ENCODE peak calls at places on chromosome 21, in seven cellular contexts. One of them, this sample, is unnamed.
A peak's percentile ranks its signal among the peaks of the same experiment; 100 is the strongest.

GRCh38 chr21:15774590-15774989 is 44.8 kb downstream of the USP25 start:
- DNase-seq in SW480: no peak
- DNase-seq in activated T-helper 1 cell treated with anti-CD3 and anti-CD28 coated beads, Interleukin-12 subunit alpha, Interleukin-12 subunit beta, Interleukin-2, Interleukin-4 antibody, amounts not matched to agents 30 ng/mL and 10 ng/mL and 1 ng/mL, durations not matched to agents 14 hours and 24 hours and 36 hours: no peak
- DNase-seq in AML-193: no peak
- DNase-seq in lower leg skin: no peak
- DNase-seq in kidney epithelial cell: no peak
- DNase-seq in T-helper 2 cell: no peak
- DNase-seq in this sample: no peak

GRCh38 chr21:33026299-33026858 is 644 bp downstream of the OLIG2 start:
- DNase-seq in SW480: no peak
- DNase-seq in activated T-helper 1 cell treated with anti-CD3 and anti-CD28 coated beads, Interleukin-12 subunit alpha, Interleukin-12 subunit beta, Interleukin-2, Interleukin-4 antibody, amounts not matched to agents 30 ng/mL and 10 ng/mL and 1 ng/mL, durations not matched to agents 14 hours and 24 hours and 36 hours: no peak
- DNase-seq in AML-193: no peak
- DNase-seq in lower leg skin: no peak
- DNase-seq in kidney epithelial cell: no peak
- DNase-seq in T-helper 2 cell: no peak
- DNase-seq in this sample: no peak

GRCh38 chr21:31514598-31514997 is 144.9 kb upstream of the SOD1 start:
- DNase-seq in SW480: peak; percentile 40
- DNase-seq in activated T-helper 1 cell treated with anti-CD3 and anti-CD28 coated beads, Interleukin-12 subunit alpha, Interleukin-12 subunit beta, Interleukin-2, Interleukin-4 antibody, amounts not matched to agents 30 ng/mL and 10 ng/mL and 1 ng/mL, durations not matched to agents 14 hours and 24 hours and 36 hours: no peak
- DNase-seq in AML-193: no peak
- DNase-seq in lower leg skin: no peak
- DNase-seq in kidney epithelial cell: no peak
- DNase-seq in T-helper 2 cell: no peak
- DNase-seq in this sample: no peak

GRCh38 chr21:15293251-15293650 is 228.5 kb upstream of the NRIP1 start:
- DNase-seq in SW480: peak; percentile 8
- DNase-seq in activated T-helper 1 cell treated with anti-CD3 and anti-CD28 coated beads, Interleukin-12 subunit alpha, Interleukin-12 subunit beta, Interleukin-2, Interleukin-4 antibody, amounts not matched to agents 30 ng/mL and 10 ng/mL and 1 ng/mL, durations not matched to agents 14 hours and 24 hours and 36 hours: no peak
- DNase-seq in AML-193: no peak
- DNase-seq in lower leg skin: no peak
- DNase-seq in kidney epithelial cell: peak; percentile 88
- DNase-seq in T-helper 2 cell: no peak
- DNase-seq in this sample: no peak

GRCh38 chr21:39630191-39630591 is 17.5 kb downstream of the B3GALT5 start:
- DNase-seq in SW480: peak; percentile 79
- DNase-seq in activated T-helper 1 cell treated with anti-CD3 and anti-CD28 coated beads, Interleukin-12 subunit alpha, Interleukin-12 subunit beta, Interleukin-2, Interleukin-4 antibody, amounts not matched to agents 30 ng/mL and 10 ng/mL and 1 ng/mL, durations not matched to agents 14 hours and 24 hours and 36 hours: no peak
- DNase-seq in AML-193: no peak
- DNase-seq in lower leg skin: no peak
- DNase-seq in kidney epithelial cell: peak; percentile 75
- DNase-seq in T-helper 2 cell: no peak
- DNase-seq in this sample: no peak

GRCh38 chr21:41664881-41665765 is 101.7 kb downstream of the RIPK4 start:
- DNase-seq in SW480: no peak
- DNase-seq in activated T-helper 1 cell treated with anti-CD3 and anti-CD28 coated beads, Interleukin-12 subunit alpha, Interleukin-12 subunit beta, Interleukin-2, Interleukin-4 antibody, amounts not matched to agents 30 ng/mL and 10 ng/mL and 1 ng/mL, durations not matched to agents 14 hours and 24 hours and 36 hours: no peak
- DNase-seq in AML-193: no peak
- DNase-seq in lower leg skin: peak; percentile 92
- DNase-seq in kidney epithelial cell: no peak
- DNase-seq in T-helper 2 cell: no peak
- DNase-seq in this sample: no peak

GRCh38 chr21:14383596-14384210 is 757 bp upstream of the HSPA13 start:
- DNase-seq in SW480: peak; percentile 44
- DNase-seq in activated T-helper 1 cell treated with anti-CD3 and anti-CD28 coated beads, Interleukin-12 subunit alpha, Interleukin-12 subunit beta, Interleukin-2, Interleukin-4 antibody, amounts not matched to agents 30 ng/mL and 10 ng/mL and 1 ng/mL, durations not matched to agents 14 hours and 24 hours and 36 hours: no peak
- DNase-seq in AML-193: peak; percentile 53
- DNase-seq in lower leg skin: no peak
- DNase-seq in kidney epithelial cell: no peak
- DNase-seq in T-helper 2 cell: no peak
- DNase-seq in this sample: peak; percentile 60

GRCh38 chr21:45421071-45421845 is 16.3 kb downstream of the COL18A1 start:
- DNase-seq in SW480: no peak
- DNase-seq in activated T-helper 1 cell treated with anti-CD3 and anti-CD28 coated beads, Interleukin-12 subunit alpha, Interleukin-12 subunit beta, Interleukin-2, Interleukin-4 antibody, amounts not matched to agents 30 ng/mL and 10 ng/mL and 1 ng/mL, durations not matched to agents 14 hours and 24 hours and 36 hours: no peak
- DNase-seq in AML-193: no peak
- DNase-seq in lower leg skin: peak; percentile 90
- DNase-seq in kidney epithelial cell: no peak
- DNase-seq in T-helper 2 cell: no peak
- DNase-seq in this sample: no peak

GRCh38 chr21:38803075-38803474 is 2.7 kb upstream of the ETS2 start:
- DNase-seq in SW480: no peak
- DNase-seq in activated T-helper 1 cell treated with anti-CD3 and anti-CD28 coated beads, Interleukin-12 subunit alpha, Interleukin-12 subunit beta, Interleukin-2, Interleukin-4 antibody, amounts not matched to agents 30 ng/mL and 10 ng/mL and 1 ng/mL, durations not matched to agents 14 hours and 24 hours and 36 hours: no peak
- DNase-seq in AML-193: no peak
- DNase-seq in lower leg skin: no peak
- DNase-seq in kidney epithelial cell: no peak
- DNase-seq in T-helper 2 cell: no peak
- DNase-seq in this sample: no peak

GRCh38 chr21:37060296-37060695 is 12.6 kb downstream of the PIGP start:
- DNase-seq in SW480: peak; percentile 95
- DNase-seq in activated T-helper 1 cell treated with anti-CD3 and anti-CD28 coated beads, Interleukin-12 subunit alpha, Interleukin-12 subunit beta, Interleukin-2, Interleukin-4 antibody, amounts not matched to agents 30 ng/mL and 10 ng/mL and 1 ng/mL, durations not matched to agents 14 hours and 24 hours and 36 hours: no peak
- DNase-seq in AML-193: no peak
- DNase-seq in lower leg skin: no peak
- DNase-seq in kidney epithelial cell: peak; percentile 97
- DNase-seq in T-helper 2 cell: no peak
- DNase-seq in this sample: peak; percentile 30

GRCh38 chr21:15826908-15827601 is 97.3 kb downstream of the USP25 start:
- DNase-seq in SW480: no peak
- DNase-seq in activated T-helper 1 cell treated with anti-CD3 and anti-CD28 coated beads, Interleukin-12 subunit alpha, Interleukin-12 subunit beta, Interleukin-2, Interleukin-4 antibody, amounts not matched to agents 30 ng/mL and 10 ng/mL and 1 ng/mL, durations not matched to agents 14 hours and 24 hours and 36 hours: no peak
- DNase-seq in AML-193: no peak
- DNase-seq in lower leg skin: no peak
- DNase-seq in kidney epithelial cell: no peak
- DNase-seq in T-helper 2 cell: no peak
- DNase-seq in this sample: no peak

GRCh38 chr21:29235714-29236197 is 63.0 kb upstream of the BACH1 start:
- DNase-seq in SW480: no peak
- DNase-seq in activated T-helper 1 cell treated with anti-CD3 and anti-CD28 coated beads, Interleukin-12 subunit alpha, Interleukin-12 subunit beta, Interleukin-2, Interleukin-4 antibody, amounts not matched to agents 30 ng/mL and 10 ng/mL and 1 ng/mL, durations not matched to agents 14 hours and 24 hours and 36 hours: no peak
- DNase-seq in AML-193: no peak
- DNase-seq in lower leg skin: no peak
- DNase-seq in kidney epithelial cell: no peak
- DNase-seq in T-helper 2 cell: no peak
- DNase-seq in this sample: no peak

GRCh38 chr21:15562748-15563147 is 167.0 kb upstream of the USP25 start:
- DNase-seq in SW480: no peak
- DNase-seq in activated T-helper 1 cell treated with anti-CD3 and anti-CD28 coated beads, Interleukin-12 subunit alpha, Interleukin-12 subunit beta, Interleukin-2, Interleukin-4 antibody, amounts not matched to agents 30 ng/mL and 10 ng/mL and 1 ng/mL, durations not matched to agents 14 hours and 24 hours and 36 hours: no peak
- DNase-seq in AML-193: no peak
- DNase-seq in lower leg skin: no peak
- DNase-seq in kidney epithelial cell: no peak
- DNase-seq in T-helper 2 cell: no peak
- DNase-seq in this sample: no peak

GRCh38 chr21:46318464-46318845 is 5.2 kb downstream of the C21orf58 start:
- DNase-seq in SW480: no peak
- DNase-seq in activated T-helper 1 cell treated with anti-CD3 and anti-CD28 coated beads, Interleukin-12 subunit alpha, Interleukin-12 subunit beta, Interleukin-2, Interleukin-4 antibody, amounts not matched to agents 30 ng/mL and 10 ng/mL and 1 ng/mL, durations not matched to agents 14 hours and 24 hours and 36 hours: no peak
- DNase-seq in AML-193: no peak
- DNase-seq in lower leg skin: no peak
- DNase-seq in kidney epithelial cell: no peak
- DNase-seq in T-helper 2 cell: no peak
- DNase-seq in this sample: no peak

GRCh38 chr21:38126677-38127271 is 130.0 kb upstream of the KCNJ15 start:
- DNase-seq in SW480: peak; percentile 65
- DNase-seq in activated T-helper 1 cell treated with anti-CD3 and anti-CD28 coated beads, Interleukin-12 subunit alpha, Interleukin-12 subunit beta, Interleukin-2, Interleukin-4 antibody, amounts not matched to agents 30 ng/mL and 10 ng/mL and 1 ng/mL, durations not matched to agents 14 hours and 24 hours and 36 hours: peak; percentile 17
- DNase-seq in AML-193: peak; percentile 40
- DNase-seq in lower leg skin: no peak
- DNase-seq in kidney epithelial cell: peak; percentile 26
- DNase-seq in T-helper 2 cell: no peak
- DNase-seq in this sample: peak; percentile 38

GRCh38 chr21:41817228-41817627 is 50.4 kb upstream of the RIPK4 start:
- DNase-seq in SW480: peak; percentile 72
- DNase-seq in activated T-helper 1 cell treated with anti-CD3 and anti-CD28 coated beads, Interleukin-12 subunit alpha, Interleukin-12 subunit beta, Interleukin-2, Interleukin-4 antibody, amounts not matched to agents 30 ng/mL and 10 ng/mL and 1 ng/mL, durations not matched to agents 14 hours and 24 hours and 36 hours: no peak
- DNase-seq in AML-193: no peak
- DNase-seq in lower leg skin: peak; percentile 80
- DNase-seq in kidney epithelial cell: peak; percentile 49
- DNase-seq in T-helper 2 cell: no peak
- DNase-seq in this sample: peak; percentile 66

GRCh38 chr21:8991088-8991907 is 1530.1 kb upstream of the TPTE start:
- DNase-seq in SW480: peak; percentile 87
- DNase-seq in activated T-helper 1 cell treated with anti-CD3 and anti-CD28 coated beads, Interleukin-12 subunit alpha, Interleukin-12 subunit beta, Interleukin-2, Interleukin-4 antibody, amounts not matched to agents 30 ng/mL and 10 ng/mL and 1 ng/mL, durations not matched to agents 14 hours and 24 hours and 36 hours: no peak
- DNase-seq in AML-193: no peak
- DNase-seq in lower leg skin: peak; percentile 78
- DNase-seq in kidney epithelial cell: no peak
- DNase-seq in T-helper 2 cell: no peak
- DNase-seq in this sample: no peak

GRCh38 chr21:39120876-39121599 is 62.2 kb downstream of the PSMG1 start:
- DNase-seq in SW480: no peak
- DNase-seq in activated T-helper 1 cell treated with anti-CD3 and anti-CD28 coated beads, Interleukin-12 subunit alpha, Interleukin-12 subunit beta, Interleukin-2, Interleukin-4 antibody, amounts not matched to agents 30 ng/mL and 10 ng/mL and 1 ng/mL, durations not matched to agents 14 hours and 24 hours and 36 hours: no peak
- DNase-seq in AML-193: no peak
- DNase-seq in lower leg skin: peak; percentile 77
- DNase-seq in kidney epithelial cell: no peak
- DNase-seq in T-helper 2 cell: no peak
- DNase-seq in this sample: no peak

GRCh38 chr21:42463861-42464515 is 32.0 kb downstream of the RSPH1 start:
- DNase-seq in SW480: peak; percentile 65
- DNase-seq in activated T-helper 1 cell treated with anti-CD3 and anti-CD28 coated beads, Interleukin-12 subunit alpha, Interleukin-12 subunit beta, Interleukin-2, Interleukin-4 antibody, amounts not matched to agents 30 ng/mL and 10 ng/mL and 1 ng/mL, durations not matched to agents 14 hours and 24 hours and 36 hours: peak; percentile 60
- DNase-seq in AML-193: no peak
- DNase-seq in lower leg skin: peak; percentile 85
- DNase-seq in kidney epithelial cell: no peak
- DNase-seq in T-helper 2 cell: peak; percentile 80
- DNase-seq in this sample: peak; percentile 11

GRCh38 chr21:32412162-32412997 is at the start of gene EVA1C:
- DNase-seq in SW480: peak; percentile 86
- DNase-seq in activated T-helper 1 cell treated with anti-CD3 and anti-CD28 coated beads, Interleukin-12 subunit alpha, Interleukin-12 subunit beta, Interleukin-2, Interleukin-4 antibody, amounts not matched to agents 30 ng/mL and 10 ng/mL and 1 ng/mL, durations not matched to agents 14 hours and 24 hours and 36 hours: peak; percentile 39
- DNase-seq in AML-193: no peak
- DNase-seq in lower leg skin: peak; percentile 95
- DNase-seq in kidney epithelial cell: no peak
- DNase-seq in T-helper 2 cell: peak; percentile 86
- DNase-seq in this sample: no peak

GRCh38 chr21:25409992-25410391 is 197.3 kb downstream of the MRPL39 start:
- DNase-seq in SW480: no peak
- DNase-seq in activated T-helper 1 cell treated with anti-CD3 and anti-CD28 coated beads, Interleukin-12 subunit alpha, Interleukin-12 subunit beta, Interleukin-2, Interleukin-4 antibody, amounts not matched to agents 30 ng/mL and 10 ng/mL and 1 ng/mL, durations not matched to agents 14 hours and 24 hours and 36 hours: no peak
- DNase-seq in AML-193: no peak
- DNase-seq in lower leg skin: no peak
- DNase-seq in kidney epithelial cell: no peak
- DNase-seq in T-helper 2 cell: no peak
- DNase-seq in this sample: no peak

GRCh38 chr21:25936776-25937175 is 202.0 kb downstream of the GABPA start:
- DNase-seq in SW480: no peak
- DNase-seq in activated T-helper 1 cell treated with anti-CD3 and anti-CD28 coated beads, Interleukin-12 subunit alpha, Interleukin-12 subunit beta, Interleukin-2, Interleukin-4 antibody, amounts not matched to agents 30 ng/mL and 10 ng/mL and 1 ng/mL, durations not matched to agents 14 hours and 24 hours and 36 hours: no peak
- DNase-seq in AML-193: no peak
- DNase-seq in lower leg skin: no peak
- DNase-seq in kidney epithelial cell: no peak
- DNase-seq in T-helper 2 cell: no peak
- DNase-seq in this sample: no peak

GRCh38 chr21:44420416-44421205 is 34.7 kb upstream of the LRRC3 start:
- DNase-seq in SW480: no peak
- DNase-seq in activated T-helper 1 cell treated with anti-CD3 and anti-CD28 coated beads, Interleukin-12 subunit alpha, Interleukin-12 subunit beta, Interleukin-2, Interleukin-4 antibody, amounts not matched to agents 30 ng/mL and 10 ng/mL and 1 ng/mL, durations not matched to agents 14 hours and 24 hours and 36 hours: no peak
- DNase-seq in AML-193: no peak
- DNase-seq in lower leg skin: peak; percentile 70
- DNase-seq in kidney epithelial cell: no peak
- DNase-seq in T-helper 2 cell: no peak
- DNase-seq in this sample: no peak

GRCh38 chr21:23694396-23694795 is 1912.9 kb downstream of the MRPL39 start:
- DNase-seq in SW480: no peak
- DNase-seq in activated T-helper 1 cell treated with anti-CD3 and anti-CD28 coated beads, Interleukin-12 subunit alpha, Interleukin-12 subunit beta, Interleukin-2, Interleukin-4 antibody, amounts not matched to agents 30 ng/mL and 10 ng/mL and 1 ng/mL, durations not matched to agents 14 hours and 24 hours and 36 hours: no peak
- DNase-seq in AML-193: no peak
- DNase-seq in lower leg skin: no peak
- DNase-seq in kidney epithelial cell: no peak
- DNase-seq in T-helper 2 cell: no peak
- DNase-seq in this sample: peak; percentile 43

GRCh38 chr21:38938343-38938742 is 132.6 kb downstream of the ETS2 start:
- DNase-seq in SW480: peak; percentile 50
- DNase-seq in activated T-helper 1 cell treated with anti-CD3 and anti-CD28 coated beads, Interleukin-12 subunit alpha, Interleukin-12 subunit beta, Interleukin-2, Interleukin-4 antibody, amounts not matched to agents 30 ng/mL and 10 ng/mL and 1 ng/mL, durations not matched to agents 14 hours and 24 hours and 36 hours: peak; percentile 41
- DNase-seq in AML-193: no peak
- DNase-seq in lower leg skin: no peak
- DNase-seq in kidney epithelial cell: no peak
- DNase-seq in T-helper 2 cell: no peak
- DNase-seq in this sample: no peak

GRCh38 chr21:46468110-46468774 is 9.6 kb downstream of the DIP2A start:
- DNase-seq in SW480: no peak
- DNase-seq in activated T-helper 1 cell treated with anti-CD3 and anti-CD28 coated beads, Interleukin-12 subunit alpha, Interleukin-12 subunit beta, Interleukin-2, Interleukin-4 antibody, amounts not matched to agents 30 ng/mL and 10 ng/mL and 1 ng/mL, durations not matched to agents 14 hours and 24 hours and 36 hours: no peak
- DNase-seq in AML-193: no peak
- DNase-seq in lower leg skin: peak; percentile 17
- DNase-seq in kidney epithelial cell: no peak
- DNase-seq in T-helper 2 cell: no peak
- DNase-seq in this sample: no peak

GRCh38 chr21:35924714-35925301 is 135.5 kb downstream of the SETD4 start:
- DNase-seq in SW480: peak; percentile 95
- DNase-seq in activated T-helper 1 cell treated with anti-CD3 and anti-CD28 coated beads, Interleukin-12 subunit alpha, Interleukin-12 subunit beta, Interleukin-2, Interleukin-4 antibody, amounts not matched to agents 30 ng/mL and 10 ng/mL and 1 ng/mL, durations not matched to agents 14 hours and 24 hours and 36 hours: no peak
- DNase-seq in AML-193: no peak
- DNase-seq in lower leg skin: no peak
- DNase-seq in kidney epithelial cell: peak; percentile 83
- DNase-seq in T-helper 2 cell: no peak
- DNase-seq in this sample: no peak

GRCh38 chr21:35314896-35315582 is 265.9 kb upstream of the RUNX1 start:
- DNase-seq in SW480: no peak
- DNase-seq in activated T-helper 1 cell treated with anti-CD3 and anti-CD28 coated beads, Interleukin-12 subunit alpha, Interleukin-12 subunit beta, Interleukin-2, Interleukin-4 antibody, amounts not matched to agents 30 ng/mL and 10 ng/mL and 1 ng/mL, durations not matched to agents 14 hours and 24 hours and 36 hours: no peak
- DNase-seq in AML-193: no peak
- DNase-seq in lower leg skin: no peak
- DNase-seq in kidney epithelial cell: no peak
- DNase-seq in T-helper 2 cell: no peak
- DNase-seq in this sample: no peak

GRCh38 chr21:45313015-45313414 is 25.3 kb upstream of the POFUT2 start:
- DNase-seq in SW480: no peak
- DNase-seq in activated T-helper 1 cell treated with anti-CD3 and anti-CD28 coated beads, Interleukin-12 subunit alpha, Interleukin-12 subunit beta, Interleukin-2, Interleukin-4 antibody, amounts not matched to agents 30 ng/mL and 10 ng/mL and 1 ng/mL, durations not matched to agents 14 hours and 24 hours and 36 hours: no peak
- DNase-seq in AML-193: no peak
- DNase-seq in lower leg skin: no peak
- DNase-seq in kidney epithelial cell: no peak
- DNase-seq in T-helper 2 cell: no peak
- DNase-seq in this sample: no peak

GRCh38 chr21:36408568-36408967 is 23.4 kb downstream of the CHAF1B start:
- DNase-seq in SW480: no peak
- DNase-seq in activated T-helper 1 cell treated with anti-CD3 and anti-CD28 coated beads, Interleukin-12 subunit alpha, Interleukin-12 subunit beta, Interleukin-2, Interleukin-4 antibody, amounts not matched to agents 30 ng/mL and 10 ng/mL and 1 ng/mL, durations not matched to agents 14 hours and 24 hours and 36 hours: no peak
- DNase-seq in AML-193: no peak
- DNase-seq in lower leg skin: no peak
- DNase-seq in kidney epithelial cell: no peak
- DNase-seq in T-helper 2 cell: no peak
- DNase-seq in this sample: no peak

GRCh38 chr21:20443558-20444155 is 554.6 kb upstream of the NCAM2 start:
- DNase-seq in SW480: peak; percentile 27
- DNase-seq in activated T-helper 1 cell treated with anti-CD3 and anti-CD28 coated beads, Interleukin-12 subunit alpha, Interleukin-12 subunit beta, Interleukin-2, Interleukin-4 antibody, amounts not matched to agents 30 ng/mL and 10 ng/mL and 1 ng/mL, durations not matched to agents 14 hours and 24 hours and 36 hours: no peak
- DNase-seq in AML-193: peak; percentile 20
- DNase-seq in lower leg skin: no peak
- DNase-seq in kidney epithelial cell: no peak
- DNase-seq in T-helper 2 cell: no peak
- DNase-seq in this sample: peak; percentile 9

GRCh38 chr21:46604975-46605758 is at the start of gene S100B:
- DNase-seq in SW480: no peak
- DNase-seq in activated T-helper 1 cell treated with anti-CD3 and anti-CD28 coated beads, Interleukin-12 subunit alpha, Interleukin-12 subunit beta, Interleukin-2, Interleukin-4 antibody, amounts not matched to agents 30 ng/mL and 10 ng/mL and 1 ng/mL, durations not matched to agents 14 hours and 24 hours and 36 hours: no peak
- DNase-seq in AML-193: peak; percentile 40
- DNase-seq in lower leg skin: no peak
- DNase-seq in kidney epithelial cell: no peak
- DNase-seq in T-helper 2 cell: no peak
- DNase-seq in this sample: peak; percentile 23

GRCh38 chr21:17432732-17433057 is 80.1 kb upstream of the CXADR start:
- DNase-seq in SW480: no peak
- DNase-seq in activated T-helper 1 cell treated with anti-CD3 and anti-CD28 coated beads, Interleukin-12 subunit alpha, Interleukin-12 subunit beta, Interleukin-2, Interleukin-4 antibody, amounts not matched to agents 30 ng/mL and 10 ng/mL and 1 ng/mL, durations not matched to agents 14 hours and 24 hours and 36 hours: no peak
- DNase-seq in AML-193: no peak
- DNase-seq in lower leg skin: no peak
- DNase-seq in kidney epithelial cell: no peak
- DNase-seq in T-helper 2 cell: no peak
- DNase-seq in this sample: no peak

GRCh38 chr21:36437745-36438128 is 42.2 kb downstream of the CLDN14 start:
- DNase-seq in SW480: no peak
- DNase-seq in activated T-helper 1 cell treated with anti-CD3 and anti-CD28 coated beads, Interleukin-12 subunit alpha, Interleukin-12 subunit beta, Interleukin-2, Interleukin-4 antibody, amounts not matched to agents 30 ng/mL and 10 ng/mL and 1 ng/mL, durations not matched to agents 14 hours and 24 hours and 36 hours: no peak
- DNase-seq in AML-193: no peak
- DNase-seq in lower leg skin: no peak
- DNase-seq in kidney epithelial cell: no peak
- DNase-seq in T-helper 2 cell: no peak
- DNase-seq in this sample: no peak

GRCh38 chr21:45246535-45247320 is 41.0 kb downstream of the POFUT2 start:
- DNase-seq in SW480: no peak
- DNase-seq in activated T-helper 1 cell treated with anti-CD3 and anti-CD28 coated beads, Interleukin-12 subunit alpha, Interleukin-12 subunit beta, Interleukin-2, Interleukin-4 antibody, amounts not matched to agents 30 ng/mL and 10 ng/mL and 1 ng/mL, durations not matched to agents 14 hours and 24 hours and 36 hours: no peak
- DNase-seq in AML-193: no peak
- DNase-seq in lower leg skin: no peak
- DNase-seq in kidney epithelial cell: no peak
- DNase-seq in T-helper 2 cell: no peak
- DNase-seq in this sample: no peak

GRCh38 chr21:45551316-45551715 is 9.1 kb upstream of the SLC19A1 start:
- DNase-seq in SW480: peak; percentile 75
- DNase-seq in activated T-helper 1 cell treated with anti-CD3 and anti-CD28 coated beads, Interleukin-12 subunit alpha, Interleukin-12 subunit beta, Interleukin-2, Interleukin-4 antibody, amounts not matched to agents 30 ng/mL and 10 ng/mL and 1 ng/mL, durations not matched to agents 14 hours and 24 hours and 36 hours: peak; percentile 27
- DNase-seq in AML-193: peak; percentile 44
- DNase-seq in lower leg skin: peak; percentile 81
- DNase-seq in kidney epithelial cell: peak; percentile 52
- DNase-seq in T-helper 2 cell: no peak
- DNase-seq in this sample: no peak

GRCh38 chr21:14493731-14494130 is 52.4 kb downstream of the SAMSN1 start:
- DNase-seq in SW480: no peak
- DNase-seq in activated T-helper 1 cell treated with anti-CD3 and anti-CD28 coated beads, Interleukin-12 subunit alpha, Interleukin-12 subunit beta, Interleukin-2, Interleukin-4 antibody, amounts not matched to agents 30 ng/mL and 10 ng/mL and 1 ng/mL, durations not matched to agents 14 hours and 24 hours and 36 hours: no peak
- DNase-seq in AML-193: no peak
- DNase-seq in lower leg skin: no peak
- DNase-seq in kidney epithelial cell: no peak
- DNase-seq in T-helper 2 cell: no peak
- DNase-seq in this sample: no peak

GRCh38 chr21:36846624-36847023 is 119.8 kb downstream of the HLCS start:
- DNase-seq in SW480: no peak
- DNase-seq in activated T-helper 1 cell treated with anti-CD3 and anti-CD28 coated beads, Interleukin-12 subunit alpha, Interleukin-12 subunit beta, Interleukin-2, Interleukin-4 antibody, amounts not matched to agents 30 ng/mL and 10 ng/mL and 1 ng/mL, durations not matched to agents 14 hours and 24 hours and 36 hours: no peak
- DNase-seq in AML-193: no peak
- DNase-seq in lower leg skin: no peak
- DNase-seq in kidney epithelial cell: no peak
- DNase-seq in T-helper 2 cell: no peak
- DNase-seq in this sample: no peak